ENCODE peak calls at places on chromosomes 4 and X, in six cellular contexts. A, Y, C, E, G and T are unnamed samples.

GRCh38 chrX:16712116-16712824 is at the start of gene CTPS2:
- DNase-seq in A (peak; percentile 1), Y (peak; percentile 77), C (peak; percentile 70), E (peak; percentile 72), G (peak; percentile 84), T (peak; percentile 38)

GRCh38 chr4:156968479-156968984 is 3.1 kb downstream of the PDGFC start:
- DNase-seq in A (peak; percentile 81), Y (peak; percentile 61), C (peak; percentile 86), E (peak; percentile 53), G (peak; percentile 63), T (peak; percentile 55)

GRCh38 chr4:80255374-80256095 is 10.9 kb upstream of the FGF5 start:
- DNase-seq in A (no peak), Y (no peak), C (no peak), E (no peak), G (no peak), T (no peak)

GRCh38 chr4:25817059-25817681 is 45.6 kb downstream of the SEL1L3 start:
- DNase-seq in A (no peak), Y (no peak), C (peak; percentile 74), E (no peak), G (no peak), T (no peak)

GRCh38 chrX:39627257-39627656 is 470.5 kb downstream of the BCOR start:
- DNase-seq in A (no peak), Y (no peak), C (no peak), E (no peak), G (no peak), T (no peak)

GRCh38 chr4:39348371-39349265 is 17.5 kb downstream of the RFC1 start:
- DNase-seq in A (no peak), Y (no peak), C (no peak), E (no peak), G (no peak), T (no peak)

GRCh38 chrX:36431819-36432218 is 512.3 kb downstream of the CFAP47 start:
- DNase-seq in A (no peak), Y (no peak), C (peak; percentile 32), E (no peak), G (no peak), T (no peak)

GRCh38 chrX:3939967-3940610 is 226.6 kb upstream of the PRKX start:
- DNase-seq in A (peak; percentile 2), Y (no peak), C (peak; percentile 11), E (no peak), G (no peak), T (no peak)

GRCh38 chr4:84258905-84259830 is 239.9 kb downstream of the NKX6-1 start:
- DNase-seq in A (peak; percentile 7), Y (peak; percentile 30), C (peak; percentile 21), E (no peak), G (no peak), T (no peak)

GRCh38 chrX:27078371-27078770 is 384.8 kb downstream of the PPP4R3C start:
- DNase-seq in A (no peak), Y (no peak), C (no peak), E (no peak), G (no peak), T (no peak)

GRCh38 chr4:27001398-27002164 is 140.9 kb downstream of the STIM2 start:
- DNase-seq in A (no peak), Y (no peak), C (no peak), E (no peak), G (no peak), T (no peak)
- H3K27ac ChIP-seq in A (no peak overlapping the region), Y (no peak overlapping the region), C (no peak overlapping the region), E (no peak overlapping the region), G (no peak overlapping the region), T (no peak overlapping the region)

GRCh38 chrX:128901018-128901417 is 622.3 kb downstream of the SMARCA1 start:
- DNase-seq in A (no peak), Y (no peak), C (no peak), E (no peak), G (no peak), T (no peak)

GRCh38 chrX:128897611-128898010 is 625.7 kb downstream of the SMARCA1 start:
- DNase-seq in A (no peak), Y (no peak), C (no peak), E (no peak), G (no peak), T (no peak)
- H3K27me3 ChIP-seq in A (no peaks in the 10 kb centered on the region), Y (no peaks in the 10 kb centered on the region), C (no peaks in the 10 kb centered on the region), E (no peaks in the 10 kb centered on the region), G (peaks cover 8% of the 10 kb centered on the region), T (no peaks in the 10 kb centered on the region)

GRCh38 chrX:22136711-22137110 is 104.6 kb downstream of the PHEX start:
- DNase-seq in A (no peak), Y (no peak), C (no peak), E (no peak), G (no peak), T (no peak)
- H3K27ac ChIP-seq in A (peak overlapping the region; percentile 61), Y (no peak overlapping the region), C (no peak overlapping the region), E (no peak overlapping the region), G (no peak overlapping the region), T (no peak overlapping the region)

DNA sequence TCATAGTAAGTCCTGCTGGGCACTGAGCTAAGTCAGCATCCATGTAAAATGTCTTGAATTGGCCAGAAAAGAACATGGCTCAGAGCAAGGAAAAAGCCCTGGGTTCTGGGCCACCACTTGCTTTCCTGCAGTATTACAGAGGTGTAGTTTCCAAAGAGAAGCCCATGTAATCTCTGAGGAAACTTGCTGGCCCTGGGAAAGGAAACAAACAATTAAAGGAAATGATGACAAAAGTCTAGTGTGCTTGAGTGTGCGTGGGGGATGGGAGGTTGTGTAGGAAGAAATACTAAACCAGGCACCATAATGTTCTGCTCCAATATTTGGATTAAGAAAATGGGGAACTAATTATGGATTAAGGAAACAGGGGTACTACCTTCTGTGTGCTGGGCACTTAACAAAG is 39.5 kb upstream of the SMIM10L2A start:
- DNase-seq in A (peak; percentile 79), Y (no peak), C (peak; percentile 7), E (no peak), G (no peak), T (no peak)
- H3K27me3 ChIP-seq in A (no peaks in the 10 kb centered on the region), Y (no peaks in the 10 kb centered on the region), C (no peaks in the 10 kb centered on the region), E (no peaks in the 10 kb centered on the region), G (no peaks in the 10 kb centered on the region), T (no peaks in the 10 kb centered on the region)

GRCh38 chrX:45681891-45682290 is 481.2 kb upstream of the DIPK2B start:
- DNase-seq in A (no peak), Y (no peak), C (no peak), E (no peak), G (no peak), T (no peak)
- H3K27ac ChIP-seq in A (no peak overlapping the region), Y (no peak overlapping the region), C (no peak overlapping the region), E (no peak overlapping the region), G (no peak overlapping the region), T (no peak overlapping the region)

GRCh38 chr4:186982160-186982559 is 258.5 kb upstream of the FAT1 start:
- DNase-seq in A (no peak), Y (no peak), C (no peak), E (no peak), G (no peak), T (no peak)
- H3K27me3 ChIP-seq in A (no peaks in the 10 kb centered on the region), Y (no peaks in the 10 kb centered on the region), C (no peaks in the 10 kb centered on the region), E (no peaks in the 10 kb centered on the region), G (no peaks in the 10 kb centered on the region), T (no peaks in the 10 kb centered on the region)

GRCh38 chrX:107496786-107497185 is 47.3 kb downstream of the FRMPD3 start:
- DNase-seq in A (no peak), Y (no peak), C (no peak), E (no peak), G (no peak), T (no peak)

GRCh38 chrX:107493141-107493540 is 43.7 kb downstream of the FRMPD3 start:
- DNase-seq in A (no peak), Y (no peak), C (no peak), E (no peak), G (no peak), T (no peak)
- H3K27ac ChIP-seq in A (no peak overlapping the region), Y (no peak overlapping the region), C (no peak overlapping the region), E (no peak overlapping the region), G (no peak overlapping the region), T (no peak overlapping the region)

DNA sequence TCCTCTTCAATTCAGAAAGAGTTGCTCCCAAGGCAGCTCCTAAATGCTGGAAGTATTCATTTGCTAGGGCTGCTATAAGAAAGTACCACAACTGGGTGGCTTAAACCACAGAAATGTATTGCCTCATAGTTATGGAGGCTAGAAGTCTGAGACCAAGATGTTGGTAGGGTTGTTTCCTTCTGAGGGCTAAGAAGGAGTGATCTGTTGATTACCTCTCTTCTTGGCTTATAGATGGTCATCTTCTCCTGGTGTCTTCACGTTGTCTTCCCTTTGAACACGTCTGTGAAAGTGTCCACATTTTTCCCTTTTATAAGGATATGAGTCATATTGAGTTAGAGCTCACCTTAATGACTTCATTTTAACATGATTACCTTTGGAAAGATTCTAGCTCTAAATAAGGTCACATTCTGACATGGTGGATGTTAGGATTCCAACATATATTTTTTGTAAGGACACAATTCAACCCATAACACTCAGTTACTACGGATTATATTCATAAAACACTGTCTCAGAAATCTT is 266.3 kb downstream of the SPATA18 start:
- DNase-seq in A (no peak), Y (no peak), C (no peak), E (no peak), G (no peak), T (no peak)
- H3K27me3 ChIP-seq in A (no peaks in the 10 kb centered on the region), Y (no peaks in the 10 kb centered on the region), C (no peaks in the 10 kb centered on the region), E (no peaks in the 10 kb centered on the region), G (no peaks in the 10 kb centered on the region), T (no peaks in the 10 kb centered on the region)

GRCh38 chrX:10615931-10616780 is 4.2 kb downstream of the MID1 start:
- DNase-seq in A (peak; percentile 66), Y (no peak), C (peak; percentile 71), E (peak; percentile 31), G (no peak), T (peak; percentile 34)

GRCh38 chrX:10611441-10612090 is 8.8 kb downstream of the MID1 start:
- DNase-seq in A (peak; percentile 25), Y (no peak), C (peak; percentile 41), E (no peak), G (no peak), T (no peak)

GRCh38 chrX:10607233-10607632 is 13.2 kb downstream of the MID1 start:
- DNase-seq in A (no peak), Y (no peak), C (no peak), E (no peak), G (no peak), T (no peak)

GRCh38 chrX:10608099-10608498 is 12.3 kb downstream of the MID1 start:
- DNase-seq in A (no peak), Y (no peak), C (peak; percentile 71), E (no peak), G (no peak), T (no peak)

DNA sequence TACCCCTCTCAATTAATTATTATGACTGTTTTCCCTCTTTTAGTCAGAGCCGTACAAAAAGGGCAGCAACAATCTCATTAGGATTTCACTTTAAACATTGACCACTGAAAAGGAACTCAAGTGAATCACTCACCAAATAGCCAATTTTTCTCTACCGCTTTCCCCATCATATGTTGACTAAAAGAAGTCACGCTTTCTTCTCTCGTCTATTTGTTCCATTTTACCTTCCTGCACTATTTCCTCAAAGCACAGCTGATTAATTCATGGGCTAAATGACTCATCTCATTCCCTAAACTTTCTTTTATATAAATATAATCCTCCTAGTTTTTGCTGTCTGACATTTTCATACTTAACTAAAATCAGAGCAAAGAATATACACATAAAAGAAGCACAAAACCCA is 8.2 kb downstream of the MID1 start:
- DNase-seq in A (peak; percentile 82), Y (no peak), C (peak; percentile 42), E (no peak), G (no peak), T (no peak)
- H3K27ac ChIP-seq in A (peak overlapping the region; percentile 49), Y (no peak overlapping the region), C (no peak overlapping the region), E (no peak overlapping the region), G (no peak overlapping the region), T (no peak overlapping the region)